ENCODE peak calls at places on chromosomes 12 and 14, in seven cellular contexts. W is HCT116, Q is transverse colon, R is body of pancreas, I is adrenal gland, T is heart right ventricle, O is aorta. N is an unnamed sample. For H3K27me3, the result is how much of the 10 kb centered on the place peaks cover.

GRCh38 chr14:71474291-71474690 is 457.9 kb upstream of the RGS6 start:
- DNase-seq in W (no peak), Q (no peak), R (no peak), I (no peak), T (no peak), O (no peak), N (no peak)

GRCh38 chr12:52157566-52158150 is 34.2 kb downstream of the KRT80 start:
- DNase-seq in W (no peak), Q (no peak), R (no peak), I (no peak), T (no peak), O (no peak), N (no peak)

GRCh38 chr12:93912086-93912733 is 235.0 kb downstream of the CRADD start:
- DNase-seq in W (no peak), Q (no peak), R (no peak), I (no peak), T (no peak), O (no peak), N (no peak)

GRCh38 chr14:77125275-77126073 is 16.1 kb downstream of the ZDHHC22 start:
- DNase-seq in W (no peak), Q (no peak), R (no peak), I (peak), T (no peak), O (peak), N (no peak)

GRCh38 chr12:114920828-114921579 is 237.0 kb upstream of the TBX3 start:
- DNase-seq in W (no peak), Q (no peak), R (no peak), I (peak), T (no peak), O (no peak), N (no peak)

GRCh38 chr12:10175849-10176641 is 2.8 kb upstream of the TMEM52B start:
- DNase-seq in W (no peak), Q (peak), R (no peak), I (no peak), T (no peak), O (no peak), N (no peak)

GRCh38 chr12:62622177-62622576 is 155.6 kb downstream of the MON2 start:
- DNase-seq in W (no peak), Q (no peak), R (no peak), I (no peak), T (no peak), O (no peak), N (no peak)

GRCh38 chr12:91382081-91382543 is 199.5 kb upstream of the DCN start:
- DNase-seq in W (peak), Q (peak), R (peak), I (peak), T (peak), O (peak), N (peak)

GRCh38 chr14:99224116-99224910 is 47.7 kb downstream of the BCL11B start:
- DNase-seq in W (peak), Q (no peak), R (no peak), I (no peak), T (no peak), O (no peak), N (no peak)

GRCh38 chr12:27158322-27158721 is 75.9 kb upstream of the C12orf71 start:
- DNase-seq in W (no peak), Q (no peak), R (no peak), I (no peak), T (no peak), O (no peak), N (no peak)

GRCh38 chr12:123096159-123096558 is 54.7 kb downstream of the PITPNM2 start:
- DNase-seq in W (no peak), Q (no peak), R (no peak), I (no peak), T (no peak), O (no peak), N (no peak)

GRCh38 chr12:33536431-33536830 is 96.8 kb upstream of the SYT10 start:
- DNase-seq in W (no peak), Q (no peak), R (no peak), I (no peak), T (no peak), O (no peak), N (no peak)

GRCh38 chr14:80213602-80214001 is 2.3 kb upstream of the DIO2 start:
- DNase-seq in W (peak), Q (peak), R (peak), I (peak), T (no peak), O (no peak), N (peak)

GRCh38 chr14:33131801-33132200 is 193.1 kb downstream of the NPAS3 start:
- DNase-seq in W (no peak), Q (no peak), R (no peak), I (no peak), T (no peak), O (no peak), N (no peak)

GRCh38 chr12:52742822-52743457 is 34.2 kb downstream of the KRT76 start:
- DNase-seq in W (no peak), Q (no peak), R (no peak), I (no peak), T (no peak), O (peak), N (no peak)

GRCh38 chr12:62481843-62482540 is 15.4 kb downstream of the MON2 start:
- DNase-seq in W (no peak), Q (no peak), R (no peak), I (no peak), T (no peak), O (no peak), N (no peak)

GRCh38 chr14:38761033-38761432 is 342.0 kb downstream of the SEC23A start:
- DNase-seq in W (no peak), Q (no peak), R (no peak), I (no peak), T (no peak), O (no peak), N (no peak)

GRCh38 chr14:59123975-59124374 is 64.5 kb upstream of the DAAM1 start:
- DNase-seq in W (no peak), Q (no peak), R (no peak), I (no peak), T (no peak), O (no peak), N (no peak)

GRCh38 chr12:77938301-77938700 is 107.6 kb downstream of the NAV3 start:
- DNase-seq in W (no peak), Q (no peak), R (no peak), I (no peak), T (no peak), O (no peak), N (no peak)

GRCh38 chr12:50062733-50063452 is 5.5 kb downstream of the ASIC1 start:
- DNase-seq in W (no peak), Q (no peak), R (no peak), I (no peak), T (no peak), O (no peak), N (no peak)

GRCh38 chr12:9910716-9911421 is 21.3 kb downstream of the CLEC2A start:
- DNase-seq in W (no peak), Q (no peak), R (no peak), I (no peak), T (no peak), O (no peak), N (no peak)

GRCh38 chr14:80447396-80447795 is 236.1 kb upstream of the DIO2 start:
- DNase-seq in W (no peak), Q (no peak), R (no peak), I (no peak), T (no peak), O (no peak), N (no peak)

GRCh38 chr12:3988519-3989217 is 115.5 kb upstream of the PARP11 start:
- DNase-seq in W (no peak), Q (no peak), R (no peak), I (no peak), T (no peak), O (no peak), N (no peak)

GRCh38 chr12:30973171-30973570 is 46.6 kb downstream of the TSPAN11 start:
- DNase-seq in W (no peak), Q (no peak), R (no peak), I (no peak), T (no peak), O (no peak), N (no peak)

GRCh38 chr14:23376477-23377200 is at the start of gene CMTM5:
- DNase-seq in W (no peak), Q (no peak), R (no peak), I (no peak), T (peak), O (peak), N (no peak)

DNA sequence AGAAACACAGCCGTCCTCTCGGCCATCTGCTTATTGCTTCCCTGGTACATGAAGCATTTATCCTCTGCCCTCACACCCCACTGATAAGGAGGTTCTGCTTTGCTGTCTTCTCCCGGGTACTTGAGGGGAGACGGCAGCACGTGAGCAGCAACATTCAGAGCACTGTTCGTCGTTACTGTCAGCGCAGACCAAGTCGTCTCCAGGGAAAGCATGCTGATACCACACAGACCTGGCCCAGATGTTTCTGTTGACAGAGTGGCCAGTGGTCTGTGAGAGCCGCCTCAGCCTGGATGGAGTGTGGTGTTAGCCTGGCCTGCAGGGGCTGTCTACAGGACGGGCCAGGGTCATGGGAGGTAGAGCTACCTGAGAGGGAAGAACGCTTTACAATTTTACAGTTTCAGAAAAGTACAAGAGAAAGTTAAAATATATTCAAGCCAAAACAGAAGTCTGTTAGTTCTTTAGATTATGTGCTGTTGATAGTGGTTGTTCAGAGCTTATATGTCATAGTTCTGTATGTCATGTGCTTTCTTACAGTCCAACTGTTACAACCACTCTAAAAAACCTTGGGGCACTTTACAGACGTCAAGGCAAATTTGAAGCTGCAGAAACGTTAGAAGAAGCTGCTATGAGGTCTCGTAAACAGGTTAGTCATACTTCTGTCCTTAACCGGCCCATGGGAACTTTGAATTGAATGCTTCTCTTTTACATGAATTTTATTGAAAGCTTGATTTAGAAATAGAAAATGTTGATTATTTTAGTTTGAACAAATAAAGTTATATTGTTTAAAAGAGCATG is 38.2 kb downstream of the XRCC3 start:
- DNase-seq in W (no peak), Q (no peak), R (no peak), I (no peak), T (no peak), O (peak), N (no peak)
- H3K4me3 ChIP-seq in W (no peak), Q (no peak), R (no peak), I (no peak), T (no peak), O (no peak), N (no peak)

GRCh38 chr14:96091941-96092411 is 52.8 kb downstream of the C14orf132 start:
- DNase-seq in W (no peak), Q (no peak), R (no peak), I (no peak), T (no peak), O (peak), N (no peak)

GRCh38 chr14:96091149-96091693 is 52.1 kb downstream of the C14orf132 start:
- DNase-seq in W (no peak), Q (no peak), R (no peak), I (no peak), T (no peak), O (peak), N (no peak)

GRCh38 chr14:96094211-96094610 is 55.0 kb downstream of the C14orf132 start:
- DNase-seq in W (no peak), Q (no peak), R (no peak), I (no peak), T (no peak), O (peak), N (no peak)

GRCh38 chr14:96094656-96095055 is 55.5 kb downstream of the C14orf132 start:
- DNase-seq in W (no peak), Q (no peak), R (no peak), I (no peak), T (no peak), O (peak), N (no peak)

DNA sequence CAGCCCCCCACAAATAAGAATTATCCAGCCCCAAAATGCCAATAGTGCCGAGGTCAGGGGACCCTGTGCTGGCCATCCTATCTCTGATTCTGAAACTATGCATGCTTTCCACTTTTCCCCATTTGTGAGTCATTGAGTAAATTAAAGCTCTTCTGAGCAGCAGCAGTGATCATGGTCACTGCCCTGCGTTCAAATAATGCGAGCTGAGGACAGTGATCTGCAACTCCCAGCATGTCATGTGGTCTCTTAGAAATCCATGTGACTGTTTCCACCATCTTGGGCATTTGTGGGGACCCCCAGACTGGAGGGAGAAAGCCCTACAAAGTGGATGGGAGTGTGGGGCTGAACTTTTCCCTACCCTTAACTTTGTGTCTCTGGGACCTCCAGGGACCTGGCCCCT is 53.8 kb downstream of the C14orf132 start:
- DNase-seq in W (no peak), Q (no peak), R (no peak), I (no peak), T (no peak), O (peak), N (no peak)
- H3K27me3 ChIP-seq in W (under half), Q (under half), R (under half), I (under half), T (under half), O (under half), N (under half)

GRCh38 chr14:100567877-100568163 is 19.4 kb downstream of the BEGAIN start:
- DNase-seq in W (no peak), Q (no peak), R (no peak), I (no peak), T (no peak), O (no peak), N (no peak)

GRCh38 chr14:100567009-100567876 is 20.0 kb downstream of the BEGAIN start:
- DNase-seq in W (no peak), Q (no peak), R (peak), I (no peak), T (no peak), O (no peak), N (peak)

GRCh38 chr14:100568998-100569733 is 18.1 kb downstream of the BEGAIN start:
- DNase-seq in W (no peak), Q (no peak), R (peak), I (no peak), T (no peak), O (no peak), N (no peak)

GRCh38 chr14:100569734-100570251 is 17.4 kb downstream of the BEGAIN start:
- DNase-seq in W (no peak), Q (no peak), R (no peak), I (no peak), T (no peak), O (no peak), N (no peak)

DNA sequence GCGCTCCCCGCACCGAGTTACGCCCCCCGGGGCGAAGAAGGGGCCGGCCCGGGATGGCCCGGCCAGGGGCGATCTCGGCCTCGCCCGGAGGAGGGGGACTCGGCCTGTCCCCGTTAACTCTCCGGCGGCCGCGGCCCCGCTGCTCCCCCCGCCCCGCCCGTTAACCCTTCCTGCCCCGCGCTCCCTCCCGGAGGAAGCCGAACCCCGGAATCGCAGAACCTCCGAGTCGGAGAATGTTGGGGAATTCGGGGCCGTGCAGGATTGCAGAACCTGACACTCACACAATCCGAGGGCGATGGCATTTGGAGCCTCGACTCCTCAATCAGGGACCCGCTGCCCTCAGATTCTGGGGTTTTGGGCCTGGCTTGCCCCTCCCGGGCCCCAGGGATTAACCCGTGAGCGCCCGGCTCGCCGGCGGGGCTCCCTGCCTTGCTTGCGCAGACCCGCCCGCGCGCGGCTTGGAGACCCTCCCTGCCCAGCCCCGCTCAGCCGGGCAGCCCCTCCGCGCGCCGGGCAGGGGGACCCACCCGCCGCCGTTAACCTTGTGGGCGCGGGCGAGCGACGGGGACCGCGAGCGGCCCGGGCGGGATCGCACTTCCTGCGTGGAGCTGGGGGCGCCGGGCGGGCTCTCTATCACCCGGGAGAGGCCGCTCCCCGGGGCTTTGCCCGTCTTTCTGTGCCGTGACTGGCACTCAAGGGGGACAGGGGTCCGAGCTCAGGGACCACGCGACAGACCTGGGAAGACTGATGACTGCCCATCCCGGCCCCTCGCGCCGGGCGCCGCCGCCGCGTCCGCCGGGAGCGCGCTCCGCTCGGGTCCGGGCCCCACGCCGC is 18.8 kb downstream of the BEGAIN start:
- DNase-seq in W (no peak), Q (no peak), R (peak), I (no peak), T (no peak), O (no peak), N (no peak)
- H3K4me3 ChIP-seq in W (no peak), Q (peak), R (peak), I (no peak), T (peak), O (peak), N (no peak)

GRCh38 chr14:90056821-90057220 is 5.0 kb upstream of the KCNK13 start:
- DNase-seq in W (no peak), Q (no peak), R (no peak), I (no peak), T (no peak), O (no peak), N (no peak)

GRCh38 chr14:90053044-90053443 is 8.8 kb upstream of the KCNK13 start:
- DNase-seq in W (no peak), Q (no peak), R (no peak), I (no peak), T (no peak), O (no peak), N (no peak)

GRCh38 chr14:90050271-90050670 is 11.5 kb upstream of the KCNK13 start:
- DNase-seq in W (no peak), Q (no peak), R (no peak), I (no peak), T (no peak), O (no peak), N (no peak)

GRCh38 chr14:90058876-90059458 is 2.8 kb upstream of the KCNK13 start:
- DNase-seq in W (no peak), Q (no peak), R (no peak), I (no peak), T (no peak), O (no peak), N (no peak)

GRCh38 chr14:90054803-90055202 is 7.0 kb upstream of the KCNK13 start:
- DNase-seq in W (no peak), Q (no peak), R (no peak), I (no peak), T (no peak), O (no peak), N (no peak)
- H3K27me3 ChIP-seq in W (under half), Q (half or more), R (under half), I (under half), T (half or more), O (under half), N (under half)